ENCODE peak calls at places on chromosomes 1 and 21, in six cellular contexts. H, L, V, O, C and A are unnamed samples.

GRCh38 chr1:6743189-6744101 is 41.8 kb upstream of the CAMTA1 start:
- DNase-seq in V (peak; percentile 34), O (peak; percentile 28), L (peak; percentile 77), C (no peak), H (peak; percentile 9), A (no peak)

GRCh38 chr1:21775985-21776562 is 6.9 kb downstream of the USP48 start:
- DNase-seq in C (peak; percentile 89), H (no peak), O (no peak), L (peak; percentile 83), V (peak; percentile 68), A (no peak)

GRCh38 chr1:222711319-222712252 is 705 bp downstream of the AIDA start:
- DNase-seq in C (peak; percentile 23), O (no peak), L (peak; percentile 57), V (peak; percentile 58), H (peak; percentile 86), A (peak; percentile 58)

GRCh38 chr1:229832695-229833094 is 206.6 kb downstream of the URB2 start:
- DNase-seq in C (peak; percentile 37), O (no peak), V (no peak), L (no peak), H (no peak), A (no peak)

GRCh38 chr1:212669102-212669501 is 30.5 kb downstream of the BATF3 start:
- DNase-seq in V (peak; percentile 53), L (peak; percentile 20), H (no peak), O (no peak), C (peak; percentile 43), A (peak; percentile 65)

GRCh38 chr1:67855944-67856343 is 22.7 kb upstream of the GNG12 start:
- DNase-seq in O (no peak), L (peak; percentile 84), C (no peak), V (no peak), H (no peak), A (no peak)

GRCh38 chr1:208045410-208046252 is 134.7 kb upstream of the CD34 start:
- DNase-seq in L (no peak), O (no peak), C (no peak), V (peak; percentile 20), H (no peak), A (no peak)

GRCh38 chr1:196131691-196132090 is 476.5 kb downstream of the KCNT2 start:
- DNase-seq in O (no peak), H (no peak), C (no peak), V (no peak), L (no peak), A (no peak)

GRCh38 chr1:184878602-184879001 is 95.7 kb downstream of the NIBAN1 start:
- DNase-seq in C (no peak), H (no peak), O (no peak), L (no peak), V (no peak), A (no peak)

GRCh38 chr21:40186036-40186435 is 318.8 kb downstream of the PCP4 start:
- DNase-seq in C (no peak), O (no peak), L (no peak), V (no peak), H (no peak), A (no peak)

GRCh38 chr1:51584021-51584420 is 32.9 kb upstream of the OSBPL9 start:
- DNase-seq in L (no peak), H (no peak), V (no peak), C (no peak), O (no peak), A (no peak)

GRCh38 chr1:235525314-235525713 is 21.1 kb upstream of the B3GALNT2 start:
- DNase-seq in O (no peak), C (no peak), V (no peak), H (no peak), L (peak; percentile 8), A (no peak)

GRCh38 chr1:224629965-224630364 is 13.8 kb downstream of the CNIH3 start:
- DNase-seq in V (no peak), L (no peak), O (no peak), C (no peak), H (no peak), A (no peak)

GRCh38 chr21:29117372-29117955 is 13.0 kb upstream of the MAP3K7CL start:
- DNase-seq in L (no peak), O (peak; percentile 48), V (no peak), C (no peak), H (no peak), A (no peak)

GRCh38 chr1:93613895-93614294 is 67.7 kb downstream of the BCAR3 start:
- DNase-seq in H (no peak), L (peak; percentile 65), O (no peak), V (no peak), C (no peak), A (no peak)
- TF ChIP-seq SMC3 in H (no peak), L (no peak), O (no peak), V (no peak), C (no peak), A (no peak)

DNA sequence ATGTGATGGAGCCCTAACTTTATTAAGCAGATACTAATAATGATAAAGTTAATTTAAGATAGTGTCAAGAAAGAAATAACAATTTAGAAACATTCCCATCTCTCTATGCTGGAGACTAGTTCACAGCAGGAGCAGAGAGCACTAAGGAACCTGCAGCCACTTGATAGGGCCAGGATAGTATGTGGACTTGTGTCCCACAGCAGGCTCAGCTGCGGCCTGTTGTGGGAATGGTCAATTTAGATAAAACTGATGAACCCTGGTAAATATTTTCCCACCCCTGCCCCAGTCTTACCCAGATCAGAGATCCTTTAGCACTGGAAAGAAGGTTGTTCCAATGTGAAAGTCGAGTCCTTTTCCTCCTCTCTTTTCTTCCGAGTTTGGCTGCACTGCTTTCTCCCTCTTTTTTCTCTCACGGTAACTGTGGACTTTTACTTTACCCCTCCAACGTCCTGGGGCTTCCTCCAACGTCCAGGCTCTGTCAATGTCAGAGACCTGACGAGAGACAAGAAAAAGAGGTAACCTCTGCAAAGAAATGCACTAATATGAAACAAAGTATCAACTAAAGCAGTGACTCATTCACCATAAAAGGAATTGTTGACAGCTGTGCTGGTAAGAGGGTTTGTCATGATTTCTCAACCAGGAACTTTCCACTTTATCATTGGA is at the start of gene GBP2:
- DNase-seq in V (peak; percentile 26), L (peak; percentile 85), H (no peak), C (peak; percentile 66), O (peak; percentile 30), A (no peak)
- TF ChIP-seq SMC3 in V (no peak), L (no peak), H (no peak), C (no peak), O (no peak), A (no peak)

DNA sequence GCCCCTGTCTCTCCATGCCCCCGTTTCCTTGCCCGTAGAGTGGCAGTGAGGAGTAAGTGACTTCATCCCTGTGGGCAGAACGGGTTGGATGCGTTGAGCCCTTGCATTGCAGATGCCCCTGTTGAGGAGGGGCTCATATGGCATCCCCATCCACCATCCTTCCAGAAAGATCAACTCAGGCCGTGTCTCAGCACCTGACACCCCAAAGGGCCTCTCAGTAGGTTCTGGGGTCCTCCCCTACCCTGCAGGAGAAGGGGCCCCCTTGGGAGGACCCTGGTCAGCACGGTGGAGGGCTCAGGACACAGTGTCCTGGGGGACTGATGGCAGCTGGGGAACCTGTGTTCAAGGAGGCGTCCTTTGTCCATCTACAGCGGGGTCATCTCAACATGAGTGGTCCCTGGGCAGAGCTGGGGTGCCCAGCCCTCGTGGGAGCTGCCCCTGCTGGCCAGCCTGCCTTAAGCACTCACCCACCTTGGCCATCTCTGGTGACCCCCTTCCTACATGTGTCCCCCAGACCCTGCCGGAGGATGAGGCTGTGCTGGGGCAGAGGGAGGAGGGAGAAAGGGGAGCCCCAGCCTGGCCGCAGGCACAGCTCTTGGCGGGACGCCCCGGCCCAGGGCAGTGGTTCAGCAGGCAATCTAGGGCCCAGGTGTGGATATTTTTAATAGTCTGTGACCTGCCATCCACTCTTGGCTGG is 48.2 kb upstream of the ACTRT2 start:
- DNase-seq in L (no peak), V (no peak), O (no peak), C (no peak), H (no peak), A (no peak)
- TF ChIP-seq SMC3 in L (no peak), V (no peak), O (no peak), C (no peak), H (no peak), A (no peak)

GRCh38 chr1:100443739-100444571 is 91.6 kb downstream of the CDC14A start:
- DNase-seq in V (no peak), O (peak; percentile 42), H (no peak), C (no peak), L (peak; percentile 86), A (no peak)

GRCh38 chr1:100449477-100449876 is 88.5 kb upstream of the GPR88 start:
- DNase-seq in O (no peak), V (no peak), L (no peak), H (no peak), C (no peak), A (no peak)

GRCh38 chr1:100441651-100442050 is 89.3 kb downstream of the CDC14A start:
- DNase-seq in V (no peak), L (no peak), O (no peak), C (no peak), H (no peak), A (no peak)

GRCh38 chr1:100448371-100448770 is 89.6 kb upstream of the GPR88 start:
- DNase-seq in H (no peak), L (no peak), V (no peak), C (no peak), O (no peak), A (no peak)

GRCh38 chr1:100445565-100445964 is 92.4 kb upstream of the GPR88 start:
- DNase-seq in H (no peak), L (no peak), V (no peak), O (no peak), C (no peak), A (no peak)
- TF ChIP-seq SMC3 in H (no peak), L (no peak), V (no peak), O (no peak), C (no peak), A (no peak)

GRCh38 chr1:29975036-29975694 is 738.8 kb downstream of the PTPRU start:
- DNase-seq in O (no peak), H (peak; percentile 44), V (peak; percentile 24), C (peak; percentile 5), L (peak; percentile 49), A (no peak)
- TF ChIP-seq SMC3 in O (no peak), H (no peak), V (no peak), C (no peak), L (no peak), A (no peak)

GRCh38 chr1:201269241-201269640 is 14.1 kb upstream of the PKP1 start:
- DNase-seq in L (no peak), C (no peak), V (no peak), H (no peak), O (no peak), A (no peak)
- TF ChIP-seq SMC3 in L (no peak), C (no peak), V (no peak), H (no peak), O (no peak), A (no peak)

DNA sequence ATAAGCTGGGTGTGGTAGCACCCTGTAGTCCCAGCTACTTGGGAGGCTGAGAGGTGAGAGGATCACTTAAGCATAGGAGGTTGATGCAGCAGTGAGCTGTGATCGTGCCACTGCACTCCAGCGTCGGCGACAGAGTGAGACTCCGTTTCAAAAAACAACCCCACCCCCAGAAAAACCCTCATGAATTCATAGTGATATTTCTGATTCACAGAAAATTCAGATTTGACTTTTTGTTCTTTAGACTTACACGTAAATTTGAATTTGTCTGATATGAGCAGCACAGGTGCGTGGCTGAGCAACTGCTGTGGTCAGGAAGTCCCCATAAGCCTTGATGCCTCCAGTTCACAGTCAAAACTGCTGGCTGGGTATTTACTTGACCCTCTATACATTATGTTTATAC is 10.0 kb upstream of the MORC3 start:
- DNase-seq in C (no peak), L (no peak), V (no peak), O (peak; percentile 33), H (no peak), A (no peak)
- TF ChIP-seq SMC3 in C (no peak), L (no peak), V (no peak), O (no peak), H (no peak), A (no peak)